ENCODE peak calls at places on chromosomes 16 and 17, in six cellular contexts. G is Caco-2, S is dorsolateral prefrontal cortex, B is endothelial cell, E is GM13976, X is thoracic aorta. Y is an unnamed sample.

GRCh38 chr17:58414596-58414997 is 2.7 kb downstream of the RNF43 start:
- DNase-seq in G (no peak), S (no peak), B (no peak), E (no peak), X (no peak), Y (peak)

GRCh38 chr17:73311781-73312641 is at the start of gene CDC42EP4:
- DNase-seq in G (peak), S (peak), B (peak), E (peak), X (peak), Y (peak)

GRCh38 chr16:87382023-87382785 is 1.4 kb downstream of the FBXO31 start:
- DNase-seq in G (no peak), S (peak), B (no peak), E (no peak), X (no peak), Y (no peak)

GRCh38 chr16:28513484-28514181 is 7.0 kb upstream of the IL27 start:
- DNase-seq in G (no peak), S (no peak), B (no peak), E (no peak), X (no peak), Y (no peak)

GRCh38 chr17:27457731-27458523 is 1.7 kb downstream of the KSR1 start:
- DNase-seq in G (no peak), S (no peak), B (peak), E (peak), X (no peak), Y (no peak)

GRCh38 chr17:80219013-80219776 is 938 bp downstream of the SGSH start:
- DNase-seq in G (no peak), S (no peak), B (peak), E (peak), X (peak), Y (peak)

GRCh38 chr17:4920351-4921048 is 11.6 kb upstream of the GP1BA start:
- DNase-seq in G (no peak), S (no peak), B (no peak), E (no peak), X (no peak), Y (peak)

GRCh38 chr17:71337903-71338302 is 782.9 kb upstream of the SOX9 start:
- DNase-seq in G (no peak), S (no peak), B (no peak), E (no peak), X (no peak), Y (peak)

GRCh38 chr17:34741967-34742366 is 162.6 kb downstream of the TMEM132E start:
- DNase-seq in G (no peak), S (no peak), B (no peak), E (no peak), X (no peak), Y (no peak)

GRCh38 chr16:23186171-23186570 is 3.6 kb downstream of the SCNN1G start:
- DNase-seq in G (no peak), S (no peak), B (no peak), E (no peak), X (no peak), Y (no peak)

GRCh38 chr17:55273579-55274370 is 9.0 kb downstream of the HLF start:
- DNase-seq in G (no peak), S (peak), B (no peak), E (no peak), X (peak), Y (peak)

GRCh38 chr16:69469807-69470561 is 45.6 kb downstream of the CYB5B start:
- DNase-seq in G (no peak), S (no peak), B (no peak), E (peak), X (no peak), Y (no peak)

GRCh38 chr17:81473019-81473418 is 39.6 kb downstream of the ACTG1 start:
- DNase-seq in G (no peak), S (no peak), B (no peak), E (no peak), X (no peak), Y (no peak)

GRCh38 chr17:78873519-78874340 is 29.3 kb downstream of the CEP295NL start:
- DNase-seq in G (no peak), S (peak), B (no peak), E (no peak), X (no peak), Y (peak)

GRCh38 chr16:87317766-87318121 is 552 bp upstream of the C16orf95 start:
- DNase-seq in G (peak), S (no peak), B (peak), E (peak), X (no peak), Y (no peak)

GRCh38 chr16:4307215-4308037 is 8.4 kb upstream of the GLIS2 start:
- DNase-seq in G (peak), S (peak), B (peak), E (peak), X (peak), Y (peak)

GRCh38 chr17:78359216-78359935 is 501 bp downstream of the SOCS3 start:
- DNase-seq in G (no peak), S (no peak), B (peak), E (no peak), X (no peak), Y (no peak)

GRCh38 chr17:76191891-76192290 is 48.4 kb downstream of the RNF157 start:
- DNase-seq in G (no peak), S (no peak), B (no peak), E (peak), X (no peak), Y (no peak)

GRCh38 chr16:57994778-57995177 is 5.7 kb downstream of the ZNF319 start:
- DNase-seq in G (peak), S (no peak), B (peak), E (peak), X (no peak), Y (peak)

GRCh38 chr16:80671281-80671849 is 130.6 kb downstream of the DYNLRB2 start:
- DNase-seq in G (no peak), S (no peak), B (no peak), E (peak), X (no peak), Y (no peak)

GRCh38 chr16:10622036-10622921 is 41.9 kb upstream of the EMP2 start:
- DNase-seq in G (peak), S (no peak), B (no peak), E (no peak), X (no peak), Y (no peak)

GRCh38 chr17:67862614-67863217 is 37.4 kb downstream of the BPTF start:
- DNase-seq in G (no peak), S (no peak), B (no peak), E (no peak), X (no peak), Y (no peak)

GRCh38 chr16:46883353-46883689 is 841 bp upstream of the GPT2 start:
- DNase-seq in G (no peak), S (no peak), B (no peak), E (no peak), X (no peak), Y (no peak)

GRCh38 chr17:43791589-43791988 is 11.4 kb downstream of the CFAP97D1 start:
- DNase-seq in G (peak), S (no peak), B (no peak), E (no peak), X (no peak), Y (peak)

GRCh38 chr17:58271532-58271931 is 9.2 kb downstream of the MPO start:
- DNase-seq in G (no peak), S (no peak), B (no peak), E (no peak), X (no peak), Y (no peak)

GRCh38 chr17:37702605-37703004 is 42.3 kb downstream of the HNF1B start:
- DNase-seq in G (no peak), S (no peak), B (no peak), E (no peak), X (no peak), Y (peak)

GRCh38 chr17:38455288-38455915 is 27.1 kb downstream of the ARHGAP23 start:
- DNase-seq in G (peak), S (no peak), B (no peak), E (no peak), X (no peak), Y (no peak)

GRCh38 chr16:9256196-9256595 is 164.8 kb downstream of the HAPSTR1 start:
- DNase-seq in G (peak), S (no peak), B (peak), E (peak), X (no peak), Y (peak)

GRCh38 chr16:66899945-66900688 is 18.6 kb downstream of the CDH16 start:
- DNase-seq in G (peak), S (no peak), B (peak), E (no peak), X (peak), Y (peak)

GRCh38 chr17:49703557-49704277 is 4.0 kb downstream of the SLC35B1 start:
- DNase-seq in G (peak), S (no peak), B (no peak), E (peak), X (no peak), Y (peak)
- TF ChIP-seq CTCF in G (peak), S (peak), B (peak), E (no peak), X (peak), Y (peak)

DNA sequence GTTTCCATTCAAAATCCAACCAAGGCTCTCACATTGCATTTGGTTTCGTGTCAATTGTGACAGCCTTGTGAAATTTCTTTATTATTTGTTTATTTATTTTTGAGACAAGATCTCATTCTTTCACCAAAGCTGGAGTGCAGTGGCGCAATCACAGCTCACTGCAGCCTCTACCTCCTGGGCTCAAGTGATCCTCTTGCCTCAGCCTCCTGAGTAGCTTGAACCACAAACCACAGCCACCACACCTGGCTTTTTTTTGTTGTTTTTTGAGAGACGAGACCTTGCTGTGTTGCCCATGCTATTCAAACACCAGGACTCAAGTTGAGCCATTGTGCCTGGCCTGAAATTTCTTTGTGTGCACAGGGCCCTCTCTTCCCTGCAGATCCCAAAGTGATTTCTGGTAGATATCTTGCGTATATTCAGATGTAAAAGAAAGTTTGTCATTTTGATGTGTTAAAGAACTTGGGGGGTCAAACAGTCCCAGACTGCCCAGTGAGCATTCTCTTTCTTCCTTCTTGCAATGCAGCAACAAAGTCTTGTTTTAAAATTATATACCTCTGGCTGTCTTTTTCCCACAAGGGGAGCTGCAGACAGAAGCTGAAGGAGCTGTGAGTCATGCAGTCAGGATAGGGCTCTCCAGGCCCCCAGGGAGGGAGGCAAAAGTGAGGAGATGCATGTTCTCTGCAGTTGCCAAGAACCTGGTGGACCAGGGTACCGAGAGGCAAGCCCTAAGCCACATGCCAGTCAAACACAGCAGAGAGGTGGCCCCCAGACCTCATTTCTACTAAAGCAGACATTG is 15.5 kb upstream of the USP22 start:
- DNase-seq in G (no peak), S (no peak), B (no peak), E (no peak), X (no peak), Y (peak)
- TF ChIP-seq CTCF in G (no peak), S (no peak), B (no peak), E (no peak), X (no peak), Y (no peak)

DNA sequence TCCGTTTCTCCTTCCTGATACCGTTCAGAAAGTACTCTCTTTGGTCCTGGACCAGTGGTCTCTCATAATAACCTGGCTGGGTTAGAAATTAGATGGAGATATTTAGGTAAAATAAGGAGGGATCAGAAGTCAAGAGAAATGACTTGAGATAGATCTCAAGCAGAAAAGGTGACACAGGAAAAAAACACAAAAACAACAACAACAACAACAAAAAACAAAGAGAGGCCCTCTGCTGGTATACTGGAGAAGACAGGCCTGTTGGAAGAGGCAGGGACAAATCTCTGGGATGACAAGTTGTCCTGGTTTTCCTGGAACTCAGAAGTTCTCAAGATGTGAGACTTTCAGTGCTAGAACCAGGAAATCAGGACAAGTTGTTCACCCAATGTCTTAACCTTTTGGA is 430.5 kb downstream of the SHISA9 start:
- DNase-seq in G (no peak), S (no peak), B (no peak), E (no peak), X (no peak), Y (no peak)
- TF ChIP-seq CTCF in G (no peak), S (no peak), B (peak), E (no peak), X (no peak), Y (peak)

DNA sequence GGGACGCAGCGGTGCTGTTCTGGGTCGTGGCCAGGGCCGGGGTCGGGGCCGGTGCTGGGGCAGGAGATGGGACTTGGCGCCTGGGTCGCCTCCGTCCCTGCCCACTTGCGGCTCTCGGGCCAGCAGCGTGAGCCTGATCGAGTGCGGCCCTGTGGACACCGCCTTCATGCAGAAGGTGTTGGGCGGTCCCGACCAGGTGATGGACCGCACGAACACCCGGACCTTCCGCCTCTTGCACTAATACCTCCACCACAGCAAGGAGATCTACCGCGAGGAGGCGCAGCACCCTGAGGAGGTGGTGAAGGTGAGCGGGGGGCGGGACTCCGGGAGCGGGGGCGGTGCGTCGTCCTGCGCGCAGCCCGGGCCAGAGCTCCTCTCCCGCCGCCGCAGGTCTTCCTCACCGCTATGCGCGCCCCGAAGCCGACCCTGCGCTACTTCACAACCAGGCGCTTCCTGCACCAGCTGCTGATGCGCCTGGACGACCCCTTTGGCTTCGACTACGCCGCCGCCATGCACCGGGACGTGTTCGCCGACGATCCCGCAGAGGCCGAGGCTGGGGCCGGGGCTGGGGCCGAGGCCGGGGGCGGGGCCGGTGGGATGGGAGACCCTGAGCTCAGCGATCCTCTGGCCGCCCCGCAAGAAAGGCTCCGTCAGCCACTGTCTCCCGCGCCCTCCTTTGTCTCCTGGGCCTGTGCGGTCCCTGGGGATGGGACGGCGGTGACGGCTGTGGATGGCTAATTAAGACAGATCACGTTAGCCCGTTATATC is 4.5 kb upstream of the HSD17B1 start:
- DNase-seq in G (no peak), S (no peak), B (peak), E (peak), X (no peak), Y (peak)
- TF ChIP-seq CTCF in G (no peak), S (no peak), B (peak), E (peak), X (no peak), Y (no peak)

GRCh38 chr16:19490619-19491018 is 31.3 kb downstream of the GDE1 start:
- DNase-seq in G (no peak), S (no peak), B (no peak), E (no peak), X (no peak), Y (no peak)

GRCh38 chr16:19481769-19482168 is 40.1 kb downstream of the GDE1 start:
- DNase-seq in G (no peak), S (no peak), B (no peak), E (no peak), X (no peak), Y (no peak)

GRCh38 chr16:19488213-19488640 is 33.7 kb downstream of the GDE1 start:
- DNase-seq in G (no peak), S (no peak), B (no peak), E (no peak), X (no peak), Y (no peak)

GRCh38 chr16:19481291-19481690 is 40.6 kb downstream of the GDE1 start:
- DNase-seq in G (no peak), S (no peak), B (no peak), E (no peak), X (no peak), Y (peak)

DNA sequence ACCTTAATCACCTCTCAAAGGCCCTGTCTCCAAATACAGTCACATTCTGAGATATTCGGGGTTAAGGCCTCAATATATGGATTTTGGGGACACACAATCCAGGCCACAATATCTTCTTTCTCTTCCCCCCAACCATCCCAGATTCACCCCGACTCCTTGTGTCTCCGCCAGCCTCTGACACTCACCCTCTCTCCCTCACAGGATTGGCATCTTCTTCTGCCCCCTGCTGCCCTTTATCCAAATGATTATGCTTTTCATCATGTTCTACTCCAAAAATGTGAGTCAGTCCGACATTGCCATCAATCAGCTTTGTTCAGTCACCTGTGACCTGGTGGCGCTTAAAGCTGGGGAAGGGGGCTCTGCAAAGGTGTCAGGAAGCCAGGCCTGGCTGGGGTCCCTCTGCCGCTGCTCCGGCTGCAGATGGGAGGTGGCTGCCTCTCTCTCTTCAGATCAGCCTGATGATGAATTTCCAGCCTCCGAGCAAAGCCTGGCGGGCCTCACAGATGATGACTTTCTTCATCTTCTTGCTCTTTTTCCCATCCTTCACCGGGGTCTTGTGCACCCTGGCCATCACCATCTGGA is 35.1 kb downstream of the GDE1 start:
- DNase-seq in G (no peak), S (no peak), B (no peak), E (no peak), X (no peak), Y (peak)
- TF ChIP-seq CTCF in G (no peak), S (no peak), B (no peak), E (no peak), X (no peak), Y (no peak)